ENCODE peak calls at places on chromosomes 6 and 20, in four cellular contexts. E is right lobe of liver; A is NCI-H748 treated with DMSO at 0.1 percent for 48 hours; G is activated naive CD8-positive, alpha-beta T cell treated with anti-CD3 and anti-CD28 coated beads, Interleukin-2, amount 10 ng/mL, durations not matched to agents 7 days and 5 days. X is an unnamed sample.

GRCh38 chr20:10665791-10666190 is 8.0 kb downstream of the JAG1 start:
- DNase-seq in E (no peak), A (no peak), G (no peak), X (no peak)

GRCh38 chr6:83852528-83853177 is 507 bp upstream of the RIPPLY2 start:
- DNase-seq in E (no peak), A (no peak), G (no peak), X (no peak)

GRCh38 chr6:89117285-89118108 is at the start of gene SRSF12:
- DNase-seq in E (peak), A (peak), G (peak), X (no peak)

GRCh38 chr20:56372850-56373249 is 14.1 kb downstream of the FAM210B start:
- DNase-seq in E (no peak), A (no peak), G (no peak), X (no peak)

GRCh38 chr20:62571667-62572344 is 70.5 kb upstream of the SLCO4A1 start:
- DNase-seq in E (no peak), A (no peak), G (no peak), X (no peak)

GRCh38 chr20:34621383-34622367 is 55.2 kb downstream of the PIGU start:
- DNase-seq in E (no peak), A (peak), G (no peak), X (no peak)

GRCh38 chr20:1437222-1437904 is 29.3 kb downstream of the NSFL1C start:
- DNase-seq in E (peak), A (peak), G (peak), X (peak)

GRCh38 chr20:32470025-32470861 is 112.1 kb downstream of the ASXL1 start:
- DNase-seq in E (peak), A (no peak), G (no peak), X (no peak)

GRCh38 chr6:168125429-168126001 is 46.5 kb upstream of the FRMD1 start:
- DNase-seq in E (no peak), A (no peak), G (no peak), X (no peak)

GRCh38 chr6:111406200-111406711 is 76.8 kb downstream of the REV3L start:
- DNase-seq in E (no peak), A (no peak), G (no peak), X (no peak)

GRCh38 chr20:52201395-52201794 is 9.8 kb upstream of the ZFP64 start:
- DNase-seq in E (no peak), A (peak), G (no peak), X (no peak)

GRCh38 chr20:57663681-57664451 is 43.6 kb upstream of the ZBP1 start:
- DNase-seq in E (peak), A (no peak), G (peak), X (no peak)

X was measured in C1 segment of cervical spinal cord.